ENCODE peak calls at places on chromosomes 7 and 10, in seven cellular contexts. One of them, this sample, is unnamed. For H4K20me1, the result is how much of the 10 kb centered on the place peaks cover.

GRCh38 chr7:32462966-32463365 is 27.2 kb downstream of the LSM5 start:
- DNase-seq in neural progenitor cell: no peak
- DNase-seq in MM.1S: no peak
- DNase-seq in HCT116: no peak
- DNase-seq in OCI-LY7: no peak
- DNase-seq in GM23248: no peak
- DNase-seq in hepatocyte: no peak
- DNase-seq in this sample: no peak

GRCh38 chr7:76261935-76262334 is 40.5 kb upstream of the HSPB1 start:
- DNase-seq in neural progenitor cell: no peak
- DNase-seq in MM.1S: no peak
- DNase-seq in HCT116: no peak
- DNase-seq in OCI-LY7: peak
- DNase-seq in GM23248: no peak
- DNase-seq in hepatocyte: no peak
- DNase-seq in this sample: no peak

GRCh38 chr10:60312818-60313588 is 76.7 kb downstream of the ANK3 start:
- DNase-seq in neural progenitor cell: no peak
- DNase-seq in MM.1S: no peak
- DNase-seq in HCT116: peak
- DNase-seq in OCI-LY7: no peak
- DNase-seq in GM23248: peak
- DNase-seq in hepatocyte: no peak
- DNase-seq in this sample: peak

GRCh38 chr7:70178787-70179186 is 580.5 kb downstream of the AUTS2 start:
- DNase-seq in neural progenitor cell: no peak
- DNase-seq in MM.1S: no peak
- DNase-seq in HCT116: no peak
- DNase-seq in OCI-LY7: no peak
- DNase-seq in GM23248: peak
- DNase-seq in hepatocyte: peak
- DNase-seq in this sample: peak

GRCh38 chr10:93235686-93236085 is 162.0 kb downstream of the CYP26A1 start:
- DNase-seq in neural progenitor cell: no peak
- DNase-seq in MM.1S: no peak
- DNase-seq in HCT116: no peak
- DNase-seq in OCI-LY7: no peak
- DNase-seq in GM23248: peak
- DNase-seq in hepatocyte: peak
- DNase-seq in this sample: no peak

GRCh38 chr7:13117103-13117502 is 429.7 kb downstream of the ARL4A start:
- DNase-seq in neural progenitor cell: peak
- DNase-seq in MM.1S: no peak
- DNase-seq in HCT116: peak
- DNase-seq in OCI-LY7: no peak
- DNase-seq in GM23248: peak
- DNase-seq in hepatocyte: no peak
- DNase-seq in this sample: peak

GRCh38 chr10:49139866-49140195 is 6.0 kb upstream of the FAM170B start:
- DNase-seq in neural progenitor cell: no peak
- DNase-seq in MM.1S: no peak
- DNase-seq in HCT116: peak
- DNase-seq in OCI-LY7: no peak
- DNase-seq in GM23248: peak
- DNase-seq in hepatocyte: no peak
- DNase-seq in this sample: peak

GRCh38 chr10:93368210-93368609 is 113.9 kb downstream of the MYOF start:
- DNase-seq in neural progenitor cell: no peak
- DNase-seq in MM.1S: no peak
- DNase-seq in HCT116: no peak
- DNase-seq in OCI-LY7: no peak
- DNase-seq in GM23248: no peak
- DNase-seq in hepatocyte: no peak
- DNase-seq in this sample: no peak

GRCh38 chr7:2465928-2466327 is 10.3 kb downstream of the GRIFIN start:
- DNase-seq in neural progenitor cell: no peak
- DNase-seq in MM.1S: no peak
- DNase-seq in HCT116: no peak
- DNase-seq in OCI-LY7: no peak
- DNase-seq in GM23248: no peak
- DNase-seq in hepatocyte: no peak
- DNase-seq in this sample: no peak

GRCh38 chr7:41886257-41886905 is 183.5 kb upstream of the INHBA start:
- DNase-seq in neural progenitor cell: no peak
- DNase-seq in MM.1S: no peak
- DNase-seq in HCT116: no peak
- DNase-seq in OCI-LY7: no peak
- DNase-seq in GM23248: peak
- DNase-seq in hepatocyte: peak
- DNase-seq in this sample: peak

GRCh38 chr7:109476409-109476808 is 906.7 kb downstream of the DNAJB9 start:
- DNase-seq in neural progenitor cell: no peak
- DNase-seq in MM.1S: no peak
- DNase-seq in HCT116: no peak
- DNase-seq in OCI-LY7: no peak
- DNase-seq in GM23248: no peak
- DNase-seq in hepatocyte: no peak
- DNase-seq in this sample: no peak

GRCh38 chr7:119999743-120000475 is 273.1 kb upstream of the KCND2 start:
- DNase-seq in neural progenitor cell: no peak
- DNase-seq in MM.1S: no peak
- DNase-seq in HCT116: no peak
- DNase-seq in OCI-LY7: no peak
- DNase-seq in GM23248: no peak
- DNase-seq in hepatocyte: no peak
- DNase-seq in this sample: no peak

GRCh38 chr7:143381427-143382125 is 431 bp downstream of the ZYX start:
- DNase-seq in neural progenitor cell: peak
- DNase-seq in MM.1S: no peak
- DNase-seq in HCT116: no peak
- DNase-seq in OCI-LY7: no peak
- DNase-seq in GM23248: peak
- DNase-seq in hepatocyte: peak
- DNase-seq in this sample: peak

GRCh38 chr10:89158446-89158845 is 48.7 kb downstream of the CH25H start:
- DNase-seq in neural progenitor cell: no peak
- DNase-seq in MM.1S: no peak
- DNase-seq in HCT116: no peak
- DNase-seq in OCI-LY7: no peak
- DNase-seq in GM23248: peak
- DNase-seq in hepatocyte: no peak
- DNase-seq in this sample: no peak

GRCh38 chr7:126842451-126842850 is 410.3 kb downstream of the GRM8 start:
- DNase-seq in neural progenitor cell: no peak
- DNase-seq in MM.1S: no peak
- DNase-seq in HCT116: no peak
- DNase-seq in OCI-LY7: no peak
- DNase-seq in GM23248: no peak
- DNase-seq in hepatocyte: no peak
- DNase-seq in this sample: no peak

GRCh38 chr7:126838194-126838593 is 414.5 kb downstream of the GRM8 start:
- DNase-seq in neural progenitor cell: no peak
- DNase-seq in MM.1S: no peak
- DNase-seq in HCT116: no peak
- DNase-seq in OCI-LY7: no peak
- DNase-seq in GM23248: no peak
- DNase-seq in hepatocyte: no peak
- DNase-seq in this sample: no peak

GRCh38 chr7:126843883-126844282 is 408.9 kb downstream of the GRM8 start:
- DNase-seq in neural progenitor cell: no peak
- DNase-seq in MM.1S: no peak
- DNase-seq in HCT116: no peak
- DNase-seq in OCI-LY7: no peak
- DNase-seq in GM23248: no peak
- DNase-seq in hepatocyte: no peak
- DNase-seq in this sample: no peak

GRCh38 chr7:126840869-126841268 is 411.9 kb downstream of the GRM8 start:
- DNase-seq in neural progenitor cell: no peak
- DNase-seq in MM.1S: no peak
- DNase-seq in HCT116: no peak
- DNase-seq in OCI-LY7: no peak
- DNase-seq in GM23248: no peak
- DNase-seq in hepatocyte: no peak
- DNase-seq in this sample: no peak

DNA sequence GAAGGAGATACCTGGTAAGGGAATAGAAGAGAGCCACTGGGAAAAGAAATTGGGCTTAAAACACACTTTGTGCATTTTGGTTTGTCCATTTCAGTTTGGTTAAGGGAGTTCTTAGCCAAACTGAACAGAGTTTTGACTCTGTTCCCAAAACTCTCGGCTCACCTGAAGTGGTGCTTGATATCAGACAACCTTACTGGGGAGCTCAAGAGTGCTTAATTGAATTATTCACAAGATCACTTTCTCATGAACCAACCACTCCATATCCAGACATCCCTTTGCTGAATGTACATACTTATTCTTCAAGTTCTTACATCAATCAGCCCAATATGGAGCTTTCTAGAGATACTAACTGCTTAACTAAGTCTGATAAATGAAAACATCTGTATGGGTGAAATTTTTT is 413.1 kb downstream of the GRM8 start:
- DNase-seq in neural progenitor cell: no peak
- DNase-seq in MM.1S: no peak
- DNase-seq in HCT116: no peak
- DNase-seq in OCI-LY7: no peak
- DNase-seq in GM23248: no peak
- DNase-seq in hepatocyte: no peak
- DNase-seq in this sample: no peak
- H3K27ac ChIP-seq in neural progenitor cell: no peak
- H3K27ac ChIP-seq in MM.1S: no peak
- H3K27ac ChIP-seq in HCT116: no peak
- H3K27ac ChIP-seq in OCI-LY7: no peak
- H3K27ac ChIP-seq in GM23248: no peak
- H3K27ac ChIP-seq in hepatocyte: no peak
- H3K27ac ChIP-seq in this sample: no peak

DNA sequence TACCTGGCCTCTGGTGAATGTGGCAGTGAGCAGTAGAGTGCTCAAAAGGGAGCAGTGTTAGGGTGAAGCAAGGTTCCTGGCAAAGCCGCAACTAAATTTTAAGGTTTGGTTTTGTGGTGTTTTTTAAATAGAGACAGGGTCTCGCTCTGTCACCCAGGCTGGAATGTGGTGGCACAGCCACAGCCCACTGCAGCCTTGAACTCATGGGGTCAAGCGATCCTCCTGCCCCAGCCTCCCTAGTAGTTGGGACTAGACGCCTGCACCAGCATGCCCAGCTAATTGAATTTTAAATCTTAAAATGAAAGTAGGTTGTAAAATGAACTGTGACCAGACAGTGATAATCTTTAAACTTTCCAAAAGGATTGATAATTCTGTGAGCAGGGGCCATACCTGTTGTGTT is 130.4 kb downstream of the CCNY start:
- DNase-seq in neural progenitor cell: no peak
- DNase-seq in MM.1S: no peak
- DNase-seq in HCT116: no peak
- DNase-seq in OCI-LY7: no peak
- DNase-seq in GM23248: no peak
- DNase-seq in hepatocyte: no peak
- DNase-seq in this sample: no peak
- H4K20me1 ChIP-seq in neural progenitor cell: half or more
- H4K20me1 ChIP-seq in MM.1S: under half
- H4K20me1 ChIP-seq in HCT116: under half
- H4K20me1 ChIP-seq in OCI-LY7: under half
- H4K20me1 ChIP-seq in GM23248: under half
- H4K20me1 ChIP-seq in hepatocyte: half or more
- H4K20me1 ChIP-seq in this sample: half or more

GRCh38 chr7:68470836-68471235 is 1127.4 kb upstream of the AUTS2 start:
- DNase-seq in neural progenitor cell: no peak
- DNase-seq in MM.1S: no peak
- DNase-seq in HCT116: no peak
- DNase-seq in OCI-LY7: no peak
- DNase-seq in GM23248: no peak
- DNase-seq in hepatocyte: no peak
- DNase-seq in this sample: no peak
- TF ChIP-seq EZH2phosphoT487 in neural progenitor cell: no peak
- TF ChIP-seq EZH2phosphoT487 in MM.1S: no peak
- TF ChIP-seq EZH2phosphoT487 in HCT116: no peak
- TF ChIP-seq EZH2phosphoT487 in OCI-LY7: no peak
- TF ChIP-seq EZH2phosphoT487 in GM23248: no peak
- TF ChIP-seq EZH2phosphoT487 in hepatocyte: no peak
- TF ChIP-seq EZH2phosphoT487 in this sample: no peak

GRCh38 chr10:99530108-99531025 is 2.4 kb upstream of the NKX2-3 start:
- DNase-seq in neural progenitor cell: peak
- DNase-seq in MM.1S: no peak
- DNase-seq in HCT116: no peak
- DNase-seq in OCI-LY7: no peak
- DNase-seq in GM23248: no peak
- DNase-seq in hepatocyte: no peak
- DNase-seq in this sample: no peak
- H3K27ac ChIP-seq in neural progenitor cell: no peak
- H3K27ac ChIP-seq in MM.1S: no peak
- H3K27ac ChIP-seq in HCT116: no peak
- H3K27ac ChIP-seq in OCI-LY7: no peak
- H3K27ac ChIP-seq in GM23248: no peak
- H3K27ac ChIP-seq in hepatocyte: no peak
- H3K27ac ChIP-seq in this sample: no peak

GRCh38 chr7:45061807-45062206 is 27.0 kb downstream of the NACAD start:
- DNase-seq in neural progenitor cell: no peak
- DNase-seq in MM.1S: no peak
- DNase-seq in HCT116: no peak
- DNase-seq in OCI-LY7: no peak
- DNase-seq in GM23248: no peak
- DNase-seq in hepatocyte: no peak
- DNase-seq in this sample: no peak
- H4K20me1 ChIP-seq in neural progenitor cell: under half
- H4K20me1 ChIP-seq in MM.1S: under half
- H4K20me1 ChIP-seq in HCT116: under half
- H4K20me1 ChIP-seq in OCI-LY7: under half
- H4K20me1 ChIP-seq in GM23248: under half
- H4K20me1 ChIP-seq in hepatocyte: under half
- H4K20me1 ChIP-seq in this sample: under half

DNA sequence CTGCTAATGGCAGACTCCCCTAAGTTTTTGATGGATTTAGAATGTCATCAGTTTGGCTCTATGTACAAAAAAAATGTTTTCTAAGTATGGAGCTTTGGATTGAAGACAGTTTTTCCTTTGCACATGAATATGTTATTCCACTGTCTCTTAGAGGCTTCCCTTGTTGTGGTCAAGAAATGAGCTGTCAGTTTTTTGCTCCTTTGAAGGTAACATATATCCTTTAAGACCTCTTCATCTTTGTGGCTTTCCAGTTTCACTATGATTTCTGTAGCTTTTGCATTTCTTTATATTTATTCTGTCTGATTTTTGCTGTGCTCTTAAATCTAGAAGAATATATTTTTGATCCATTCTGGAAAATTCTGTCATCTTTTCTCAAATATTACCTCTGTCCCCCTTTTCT is 15.8 kb upstream of the ODAD2 start:
- DNase-seq in neural progenitor cell: no peak
- DNase-seq in MM.1S: peak
- DNase-seq in HCT116: no peak
- DNase-seq in OCI-LY7: no peak
- DNase-seq in GM23248: no peak
- DNase-seq in hepatocyte: no peak
- DNase-seq in this sample: no peak
- TF ChIP-seq EZH2phosphoT487 in neural progenitor cell: no peak
- TF ChIP-seq EZH2phosphoT487 in MM.1S: no peak
- TF ChIP-seq EZH2phosphoT487 in HCT116: no peak
- TF ChIP-seq EZH2phosphoT487 in OCI-LY7: no peak
- TF ChIP-seq EZH2phosphoT487 in GM23248: no peak
- TF ChIP-seq EZH2phosphoT487 in hepatocyte: no peak
- TF ChIP-seq EZH2phosphoT487 in this sample: no peak